ENCODE peak calls at places on chromosomes 13 and 19, in six cellular contexts. E is amniotic stem cell, S is NCI-H524 treated with DMSO at 0.1 percent for 48 hours, J is lung, F is C1 segment of cervical spinal cord, M is NCI-H82. B is an unnamed sample.

GRCh38 chr19:29492761-29493160 is 33.0 kb upstream of the VSTM2B start:
- DNase-seq in S (no peak), J (peak; percentile 19), F (peak; percentile 43), E (no peak), M (no peak), B (no peak)

GRCh38 chr19:17790059-17790780 is 4.7 kb upstream of the B3GNT3 start:
- DNase-seq in F (no peak), E (no peak), J (no peak), S (no peak), M (no peak), B (no peak)

GRCh38 chr13:98385591-98385990 is 191.3 kb downstream of the STK24 start:
- DNase-seq in J (no peak), S (no peak), M (no peak), E (no peak), F (no peak), B (no peak)

GRCh38 chr13:69597088-69597487 is 510.5 kb upstream of the ATXN8OS start:
- DNase-seq in J (no peak), M (no peak), S (no peak), E (no peak), F (no peak), B (no peak)

GRCh38 chr13:68666774-68667397 is 1436.8 kb upstream of the PCDH9 start:
- DNase-seq in M (no peak), S (no peak), J (no peak), E (no peak), F (no peak), B (no peak)

GRCh38 chr19:19040417-19040816 is 7.0 kb downstream of the ARMC6 start:
- DNase-seq in S (no peak), E (no peak), F (no peak), J (peak; percentile 87), M (no peak), B (no peak)

GRCh38 chr13:113948034-113948742 is 25.7 kb downstream of the C13orf46 start:
- DNase-seq in M (no peak), E (no peak), J (no peak), F (no peak), S (no peak), B (no peak)

GRCh38 chr19:3047307-3048189 is 14.7 kb downstream of the TLE5 start:
- DNase-seq in F (no peak), J (peak; percentile 73), S (no peak), E (no peak), M (peak; percentile 93), B (no peak)

GRCh38 chr19:8148088-8148409 is 1.3 kb downstream of the FBN3 start:
- DNase-seq in M (no peak), J (no peak), E (no peak), S (no peak), F (no peak), B (no peak)

GRCh38 chr13:94435604-94436226 is 43.8 kb downstream of the DCT start:
- DNase-seq in M (peak; percentile 91), F (no peak), J (no peak), E (no peak), S (no peak), B (peak; percentile 12)

GRCh38 chr19:47028372-47028672 is 8.7 kb downstream of the NPAS1 start:
- DNase-seq in S (peak; percentile 27), E (no peak), J (no peak), F (no peak), M (peak; percentile 95), B (no peak)

GRCh38 chr19:27964165-27964564 is 1248.8 kb downstream of the UQCRFS1 start:
- DNase-seq in M (no peak), S (no peak), J (no peak), F (no peak), E (no peak), B (no peak)

GRCh38 chr19:18650468-18651001 is 13.7 kb downstream of the KLHL26 start:
- DNase-seq in J (peak; percentile 56), M (no peak), S (no peak), E (no peak), F (no peak), B (no peak)

GRCh38 chr13:103573446-103573845 is 507.2 kb upstream of the SLC10A2 start:
- DNase-seq in E (no peak), J (no peak), F (no peak), M (no peak), S (no peak), B (no peak)

GRCh38 chr13:28805193-28805819 is 14.8 kb upstream of the MTUS2 start:
- DNase-seq in F (no peak), J (no peak), S (no peak), E (no peak), M (peak; percentile 63), B (no peak)

GRCh38 chr13:108322206-108322824 is 52.8 kb downstream of the TNFSF13B start:
- DNase-seq in J (no peak), S (no peak), M (peak; percentile 73), E (peak; percentile 26), F (no peak), B (peak; percentile 2)

GRCh38 chr19:44341794-44342193 is 14.7 kb downstream of the ZNF112 start:
- DNase-seq in M (no peak), F (no peak), E (no peak), S (no peak), J (no peak), B (no peak)

GRCh38 chr13:76884571-76885202 is 1.5 kb downstream of the KCTD12 start:
- DNase-seq in E (no peak), M (peak; percentile 73), F (no peak), J (no peak), S (no peak), B (no peak)

GRCh38 chr13:33874871-33875270 is 56.9 kb downstream of the RFC3 start:
- DNase-seq in S (no peak), M (no peak), J (no peak), E (no peak), F (no peak), B (no peak)

GRCh38 chr19:11560404-11560988 is 1.5 kb upstream of the ELOF1 start:
- DNase-seq in F (peak; percentile 9), M (peak; percentile 91), J (peak; percentile 51), E (peak; percentile 36), S (peak; percentile 72), B (no peak)

GRCh38 chr19:45820413-45821102 is 5.5 kb upstream of the RSPH6A start:
- DNase-seq in E (no peak), J (no peak), F (no peak), S (no peak), M (no peak), B (no peak)

GRCh38 chr19:11261902-11262839 is at the start of gene DOCK6:
- DNase-seq in E (no peak), J (no peak), M (no peak), F (no peak), S (no peak), B (no peak)

GRCh38 chr13:103236213-103236612 is 170.0 kb upstream of the SLC10A2 start:
- DNase-seq in F (no peak), E (no peak), M (peak; percentile 29), S (no peak), J (no peak), B (no peak)

GRCh38 chr13:60311527-60311926 is 85.5 kb upstream of the TDRD3 start:
- DNase-seq in F (no peak), J (no peak), M (no peak), E (no peak), S (no peak), B (no peak)

GRCh38 chr13:23679214-23679613 is 109.0 kb downstream of the TNFRSF19 start:
- DNase-seq in F (no peak), J (no peak), S (no peak), M (no peak), E (no peak), B (peak; percentile 85)

GRCh38 chr13:46962286-46962941 is 65.6 kb upstream of the HTR2A start:
- DNase-seq in J (no peak), E (no peak), M (peak; percentile 66), F (no peak), S (no peak), B (no peak)

GRCh38 chr13:85608255-85608829 is 190.9 kb downstream of the SLITRK6 start:
- DNase-seq in F (no peak), E (no peak), J (no peak), S (no peak), M (no peak), B (no peak)

GRCh38 chr13:44425041-44425814 is 51.6 kb downstream of the SERP2 start:
- DNase-seq in S (no peak), F (no peak), J (no peak), M (peak; percentile 31), E (no peak), B (no peak)

GRCh38 chr19:37905936-37906867 is at the start of gene WDR87:
- DNase-seq in M (peak; percentile 94), F (no peak), J (peak; percentile 40), S (peak; percentile 51), E (no peak), B (no peak)

GRCh38 chr19:38455031-38455430 is 21.5 kb downstream of the RYR1 start:
- DNase-seq in M (no peak), E (no peak), S (no peak), F (no peak), J (no peak), B (no peak)

GRCh38 chr13:113548171-113548641 is 36.3 kb upstream of the TFDP1 start:
- DNase-seq in F (no peak), E (no peak), S (no peak), M (no peak), J (no peak), B (no peak)

GRCh38 chr13:39682788-39683187 is 27.3 kb downstream of the COG6 start:
- DNase-seq in F (no peak), S (no peak), J (no peak), E (no peak), M (no peak), B (no peak)

GRCh38 chr19:45376045-45376724 is 5.8 kb upstream of the ERCC2 start:
- DNase-seq in S (no peak), E (peak; percentile 54), J (peak; percentile 70), M (no peak), F (no peak), B (peak; percentile 78)

GRCh38 chr19:23393121-23393520 is 2.1 kb downstream of the ZNF91 start:
- DNase-seq in F (no peak), M (no peak), J (no peak), E (no peak), S (no peak), B (no peak)

GRCh38 chr19:58003153-58003828 is 671 bp upstream of the ZNF606 start:
- DNase-seq in M (peak; percentile 51), S (no peak), E (no peak), F (no peak), J (no peak), B (no peak)

GRCh38 chr19:48818234-48818823 is 7.5 kb upstream of the BCAT2 start:
- DNase-seq in J (peak; percentile 74), E (no peak), F (no peak), S (no peak), M (no peak), B (no peak)

GRCh38 chr19:33348301-33349010 is 25.1 kb upstream of the CEBPG start:
- DNase-seq in S (no peak), E (no peak), F (no peak), M (no peak), J (no peak), B (no peak)

GRCh38 chr13:23567792-23568480 is 2.3 kb upstream of the TNFRSF19 start:
- DNase-seq in F (no peak), M (peak; percentile 51), E (no peak), J (no peak), S (no peak), B (no peak)

GRCh38 chr13:25371608-25372274 is at the start of gene ATP8A2:
- DNase-seq in J (no peak), S (no peak), E (no peak), F (no peak), M (peak; percentile 53), B (no peak)

B was measured in kidney epithelial cell.